ENCODE peak calls at places on chromosomes 6 and 20, in nine cellular contexts. U is uterus, Q is IMR-90, E is transverse colon, M is ovary, R is tibial nerve, A is esophagus squamous epithelium, H is Peyer's patch, S is A549. F is an unnamed sample. For H3K4me1, the result is how much of the 10 kb centered on the place peaks cover.

GRCh38 chr6:3887150-3887700 is 38.1 kb downstream of the FAM50B start:
- DNase-seq in A (no peak), M (no peak), Q (peak), S (peak), U (no peak), E (no peak), R (peak), H (no peak), F (no peak)

GRCh38 chr20:60820149-60820548 is 431.9 kb upstream of the CDH4 start:
- DNase-seq in M (no peak), Q (no peak), H (no peak), U (no peak), R (no peak), A (no peak), E (no peak), S (no peak), F (no peak)

GRCh38 chr6:105194106-105194505 is 14.3 kb upstream of the POPDC3 start:
- DNase-seq in M (no peak), Q (no peak), E (no peak), R (no peak), S (no peak), U (no peak), A (no peak), H (no peak), F (no peak)

GRCh38 chr6:41759106-41759904 is 12.1 kb upstream of the PGC start:
- DNase-seq in E (no peak), H (no peak), S (no peak), A (no peak), Q (no peak), U (no peak), M (no peak), R (no peak), F (no peak)

GRCh38 chr6:117440558-117441525 is 15.1 kb upstream of the ROS1 start:
- DNase-seq in R (no peak), H (no peak), S (peak), M (no peak), Q (peak), E (no peak), A (no peak), U (no peak), F (no peak)

GRCh38 chr6:76351275-76351674 is 278.8 kb upstream of the IMPG1 start:
- DNase-seq in Q (no peak), U (no peak), A (no peak), R (no peak), M (no peak), H (no peak), S (peak), E (no peak), F (peak)

GRCh38 chr6:150844371-150844770 is 21.1 kb upstream of the MTHFD1L start:
- DNase-seq in S (no peak), U (no peak), R (no peak), Q (no peak), E (no peak), H (no peak), M (no peak), A (no peak), F (no peak)

GRCh38 chr6:127100510-127101140 is 17.8 kb upstream of the RSPO3 start:
- DNase-seq in U (no peak), M (no peak), Q (peak), H (no peak), A (no peak), R (no peak), E (no peak), S (peak), F (no peak)

GRCh38 chr6:135030056-135030473 is 24.6 kb downstream of the HBS1L start:
- DNase-seq in U (no peak), M (no peak), E (no peak), A (no peak), S (no peak), R (no peak), H (no peak), Q (no peak), F (no peak)

GRCh38 chr6:56242343-56242742 is 5.0 kb downstream of the COL21A1 start:
- DNase-seq in U (no peak), A (no peak), M (no peak), E (no peak), S (no peak), Q (no peak), H (no peak), R (no peak), F (no peak)

GRCh38 chr6:29967379-29968010 is 25.2 kb downstream of the HLA-A start:
- DNase-seq in H (no peak), E (peak), M (no peak), Q (no peak), U (no peak), R (no peak), A (no peak), S (no peak), F (peak)

GRCh38 chr6:149941583-149942460 is at the start of gene ULBP2:
- DNase-seq in R (peak), Q (peak), M (no peak), S (peak), U (peak), H (peak), A (peak), E (peak), F (peak)

GRCh38 chr20:61691978-61692377 is 373.7 kb downstream of the TAF4 start:
- DNase-seq in H (no peak), E (no peak), U (no peak), R (no peak), S (no peak), A (no peak), M (no peak), Q (no peak), F (no peak)

GRCh38 chr20:4303136-4303535 is 287.8 kb upstream of the RNF24 start:
- DNase-seq in U (no peak), M (no peak), E (no peak), A (no peak), H (no peak), R (no peak), Q (no peak), S (no peak), F (no peak)

GRCh38 chr20:25496968-25497401 is 88.3 kb downstream of the NINL start:
- DNase-seq in H (no peak), S (no peak), Q (peak), M (no peak), A (no peak), E (no peak), R (no peak), U (no peak), F (no peak)

GRCh38 chr6:165950316-165950715 is 217.3 kb downstream of the TBXT start:
- DNase-seq in S (no peak), R (no peak), E (no peak), H (no peak), U (no peak), M (no peak), Q (no peak), A (no peak), F (no peak)

GRCh38 chr6:28136585-28137457 is 4.9 kb upstream of the ZKSCAN8 start:
- DNase-seq in U (peak), A (peak), H (peak), S (peak), R (peak), E (peak), Q (peak), M (peak), F (peak)

GRCh38 chr20:38674178-38675133 is 49.8 kb upstream of the SLC32A1 start:
- DNase-seq in E (peak), S (no peak), Q (peak), A (no peak), U (no peak), R (no peak), M (peak), H (peak), F (peak)

GRCh38 chr6:108123516-108123929 is 42.3 kb upstream of the NR2E1 start:
- DNase-seq in U (no peak), E (no peak), Q (no peak), R (no peak), S (no peak), H (no peak), A (no peak), M (no peak), F (no peak)

GRCh38 chr6:150002710-150003109 is 22.6 kb downstream of the RAET1L start:
- DNase-seq in R (no peak), A (no peak), S (no peak), M (no peak), H (no peak), Q (no peak), U (no peak), E (no peak), F (no peak)

GRCh38 chr20:33893314-33893713 is 82.2 kb downstream of the CHMP4B start:
- DNase-seq in A (no peak), Q (peak), E (no peak), S (no peak), U (no peak), H (no peak), M (no peak), R (no peak), F (no peak)

GRCh38 chr6:131782764-131783163 is 25.1 kb upstream of the ENPP1 start:
- DNase-seq in H (no peak), E (peak), U (no peak), Q (no peak), A (no peak), R (no peak), S (no peak), M (no peak), F (peak)

GRCh38 chr6:87183687-87184086 is 28.3 kb downstream of the ZNF292 start:
- DNase-seq in E (no peak), Q (peak), R (no peak), H (no peak), U (no peak), S (no peak), M (no peak), A (no peak), F (no peak)

GRCh38 chr20:62706344-62706743 is 2.3 kb upstream of the NTSR1 start:
- DNase-seq in U (no peak), M (no peak), Q (no peak), R (no peak), A (no peak), E (no peak), S (no peak), H (no peak), F (no peak)

GRCh38 chr6:79750806-79751205 is 119.7 kb downstream of the SH3BGRL2 start:
- DNase-seq in Q (no peak), R (no peak), E (no peak), A (no peak), S (no peak), H (no peak), U (no peak), M (no peak), F (no peak)

GRCh38 chr20:17679786-17680127 is 2.3 kb downstream of the RRBP1 start:
- DNase-seq in E (no peak), Q (no peak), H (no peak), M (no peak), R (no peak), S (no peak), U (no peak), A (no peak), F (no peak)

GRCh38 chr6:99002826-99003225 is 55.1 kb upstream of the FBXL4 start:
- DNase-seq in U (no peak), H (no peak), E (no peak), M (no peak), Q (no peak), R (no peak), S (no peak), A (no peak), F (no peak)

GRCh38 chr20:12949429-12949980 is 59.3 kb upstream of the SPTLC3 start:
- DNase-seq in A (no peak), S (no peak), H (no peak), M (no peak), E (no peak), R (no peak), U (no peak), Q (peak), F (no peak)

GRCh38 chr20:61589055-61589385 is 337.0 kb downstream of the CDH4 start:
- DNase-seq in S (peak), E (no peak), A (no peak), M (no peak), U (no peak), H (no peak), R (no peak), Q (peak), F (no peak)

GRCh38 chr6:106360989-106361430 is 493 bp downstream of the CRYBG1 start:
- DNase-seq in R (no peak), M (no peak), A (no peak), H (peak), E (peak), U (no peak), S (no peak), Q (no peak), F (peak)

GRCh38 chr6:2784061-2784460 is 18.9 kb downstream of the WRNIP1 start:
- DNase-seq in U (no peak), S (no peak), H (no peak), M (no peak), Q (no peak), R (no peak), E (no peak), A (no peak), F (no peak)

GRCh38 chr6:27040244-27041042 is 207.1 kb upstream of the PRSS16 start:
- DNase-seq in Q (no peak), R (no peak), M (no peak), H (no peak), E (no peak), U (no peak), A (no peak), S (no peak), F (no peak)

GRCh38 chr6:106035655-106036054 is 50.5 kb upstream of the PRDM1 start:
- DNase-seq in S (no peak), H (no peak), R (no peak), U (no peak), A (no peak), E (no peak), M (no peak), Q (no peak), F (no peak)

GRCh38 chr6:170160628-170161611 is 130.0 kb downstream of the DLL1 start:
- DNase-seq in E (no peak), M (no peak), R (no peak), Q (no peak), H (no peak), A (no peak), U (no peak), S (no peak), F (no peak)

GRCh38 chr20:2449386-2449785 is 21.2 kb downstream of the SNRPB start:
- DNase-seq in M (no peak), U (no peak), S (no peak), A (no peak), R (no peak), E (no peak), H (no peak), Q (no peak), F (no peak)

GRCh38 chr6:117463762-117464665 is 18.5 kb upstream of the DCBLD1 start:
- DNase-seq in R (no peak), S (peak), Q (peak), M (no peak), U (no peak), E (no peak), A (no peak), H (no peak), F (no peak)

GRCh38 chr20:63745961-63746765 is 6.6 kb downstream of the SLC2A4RG start:
- DNase-seq in H (no peak), Q (no peak), R (no peak), E (no peak), M (no peak), U (no peak), A (no peak), S (no peak), F (no peak)

GRCh38 chr6:14132244-14133220 is 15.0 kb downstream of the CD83 start:
- DNase-seq in A (no peak), H (no peak), E (no peak), R (no peak), S (no peak), U (no peak), Q (no peak), M (no peak), F (no peak)

GRCh38 chr20:58716476-58717277 is 24.1 kb downstream of the NPEPL1 start:
- DNase-seq in M (peak), Q (no peak), S (no peak), A (no peak), E (peak), H (peak), R (no peak), U (peak), F (no peak)

GRCh38 chr6:16511048-16511660 is 250.1 kb downstream of the ATXN1 start:
- DNase-seq in M (no peak), E (no peak), Q (peak), A (no peak), R (peak), U (no peak), S (peak), H (no peak), F (peak)

DNA sequence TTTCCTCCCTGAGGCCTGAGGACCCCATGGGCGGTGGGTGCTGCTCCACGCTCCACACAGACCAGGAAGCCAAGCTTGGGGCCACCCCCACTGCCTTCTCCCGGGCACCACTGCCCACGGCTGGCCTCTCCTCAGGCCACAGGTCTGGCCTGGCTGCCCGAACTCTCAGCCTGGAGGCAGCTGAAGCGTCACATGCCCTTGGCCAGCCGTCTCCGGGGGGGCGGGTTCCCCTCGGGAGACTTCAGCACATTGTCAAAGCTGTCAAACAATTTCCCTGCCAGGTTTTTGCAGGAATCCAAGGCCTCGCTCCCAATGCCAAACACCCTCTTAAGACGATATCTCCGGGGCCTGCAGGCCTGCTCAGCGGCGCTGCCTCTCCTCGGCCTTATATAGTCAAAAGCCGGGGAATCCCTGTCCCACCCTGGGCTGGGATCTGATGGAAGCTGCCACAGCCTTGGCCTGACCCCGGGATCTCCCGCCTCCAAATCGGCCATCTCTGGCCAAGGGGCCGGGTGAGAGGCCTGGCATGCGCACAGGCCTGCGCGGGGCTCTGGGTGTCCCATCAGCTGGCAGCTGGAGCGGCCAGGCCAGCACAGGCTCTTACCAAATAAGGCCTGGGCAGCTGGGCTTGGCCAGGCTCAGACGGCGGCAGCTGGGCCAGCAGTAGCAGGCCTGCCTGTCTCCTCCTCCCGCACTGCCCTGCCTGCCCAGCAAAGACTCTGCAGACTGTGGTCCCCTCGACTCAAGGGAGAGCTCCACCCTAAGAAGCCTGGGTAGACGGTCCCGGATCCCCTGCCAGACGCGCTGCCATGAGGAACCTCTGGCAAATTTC is 49.7 kb downstream of the RBM38 start:
- DNase-seq in S (peak), A (no peak), U (peak), M (peak), Q (peak), R (peak), H (no peak), E (peak), F (peak)
- TF ChIP-seq POLR2A in S (no peak), A (no peak), U (peak), M (no peak), Q (no peak), R (no peak), H (no peak), E (no peak), F (peak)

GRCh38 chr6:143271024-143271423 is 179.5 kb downstream of the ADAT2 start:
- DNase-seq in S (no peak), A (no peak), H (no peak), U (peak), Q (peak), E (no peak), R (peak), M (peak), F (no peak)
- H3K4me1 ChIP-seq in S (under half), A (under half), H (under half), U (under half), Q (under half), E (under half), R (under half), M (under half), F (under half)

GRCh38 chr20:34955232-34956040 is at the start of the genes GSS and MYH7B:
- DNase-seq in Q (peak), H (peak), M (peak), U (peak), E (peak), R (peak), S (peak), A (peak), F (peak)
- TF ChIP-seq POLR2A in Q (peak), H (peak), M (peak), U (peak), E (peak), R (peak), S (peak), A (peak), F (peak)

GRCh38 chr20:57398901-57399535 is 7.8 kb downstream of the RBM38 start:
- DNase-seq in A (no peak), E (no peak), R (no peak), U (no peak), H (no peak), M (no peak), Q (no peak), S (no peak), F (no peak)
- H3K4me1 ChIP-seq in A (half or more), E (under half), R (under half), U (under half), H (half or more), M (under half), Q (under half), S (under half), F (under half)

DNA sequence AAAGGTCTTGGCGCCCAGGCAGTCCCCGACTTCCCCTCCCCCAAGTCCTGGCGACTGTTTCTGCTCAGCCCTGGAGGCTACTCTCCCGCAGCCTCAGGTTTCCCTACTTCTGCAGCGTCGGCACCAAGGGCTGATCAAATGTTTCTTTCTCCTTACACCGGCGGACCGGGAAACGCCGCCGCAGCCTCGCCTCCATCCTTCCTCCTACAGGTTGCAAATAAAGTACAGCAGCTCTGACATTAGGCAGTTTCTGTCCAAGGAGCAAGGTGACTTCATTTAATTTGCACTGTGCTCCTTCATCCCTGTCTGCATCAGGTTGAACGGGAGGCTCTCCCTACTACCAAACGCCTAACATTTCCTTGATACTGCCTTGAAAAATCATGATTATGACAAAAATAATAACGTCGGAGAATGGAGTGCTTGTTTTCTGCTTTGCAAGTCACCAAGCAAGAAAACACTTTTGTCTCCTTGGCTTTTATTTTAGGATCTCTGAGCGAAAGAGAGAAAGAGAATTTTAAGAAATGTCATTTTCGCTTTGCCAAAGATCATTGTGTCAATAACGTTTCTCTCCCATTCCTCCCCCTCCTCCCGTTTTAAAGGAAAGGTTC is 1.0 kb downstream of the CLIC5 start:
- DNase-seq in S (no peak), Q (no peak), E (peak), M (no peak), H (peak), U (no peak), R (no peak), A (no peak), F (no peak)
- TF ChIP-seq POLR2A in S (no peak), Q (no peak), E (no peak), M (no peak), H (no peak), U (no peak), R (no peak), A (no peak), F (no peak)

GRCh38 chr20:50931048-50931305 is 260 bp downstream of the ADNP start:
- DNase-seq in E (no peak), U (no peak), A (no peak), H (no peak), R (no peak), M (no peak), S (no peak), Q (no peak), F (no peak)

GRCh38 chr20:50930139-50931047 is 844 bp downstream of the ADNP start:
- DNase-seq in M (peak), R (no peak), E (peak), Q (no peak), S (peak), A (no peak), H (no peak), U (peak), F (peak)

GRCh38 chr20:50928469-50928868 is 2.8 kb downstream of the ADNP start:
- DNase-seq in A (no peak), M (no peak), H (no peak), R (no peak), S (no peak), Q (no peak), U (no peak), E (no peak), F (no peak)

GRCh38 chr20:50931306-50932015 is at the start of gene ADNP:
- DNase-seq in S (peak), A (peak), R (peak), M (peak), U (peak), H (peak), E (peak), Q (peak), F (peak)

GRCh38 chr20:50929299-50930138 is 1.7 kb downstream of the ADNP start:
- DNase-seq in R (peak), Q (peak), M (peak), U (peak), S (peak), A (peak), E (peak), H (peak), F (peak)
- H3K4me1 ChIP-seq in R (under half), Q (under half), M (under half), U (under half), S (under half), A (half or more), E (under half), H (under half), F (half or more)

GRCh38 chr20:37337208-37337955 is 8.6 kb upstream of the SRC start:
- DNase-seq in U (no peak), S (no peak), E (no peak), A (no peak), H (no peak), M (no peak), R (no peak), Q (no peak), F (no peak)
- TF ChIP-seq POLR2A in U (no peak), S (no peak), E (no peak), A (no peak), H (no peak), M (no peak), R (no peak), Q (no peak), F (no peak)

F was measured in body of pancreas.